ENCODE peak calls at places on chromosomes 6 and 20, in four cellular contexts. U is colonic mucosa, T is hepatocyte, V is SK-N-SH. Q is an unnamed sample. For H3K4me1 and H3K36me3, the result is how much of the 10 kb centered on the place peaks cover.

GRCh38 chr20:62642666-62643520 is 590 bp downstream of the SLCO4A1 start:
- DNase-seq in U (peak), T (no peak), V (peak), Q (peak)

GRCh38 chr6:106509420-106510089 is 119.7 kb downstream of the RTN4IP1 start:
- DNase-seq in U (no peak), T (no peak), V (peak), Q (no peak)

GRCh38 chr6:162123797-162124196 is 603.8 kb downstream of the PRKN start:
- DNase-seq in U (no peak), T (peak), V (peak), Q (no peak)

GRCh38 chr6:111972714-111973678 is 80.9 kb upstream of the CCN6 start:
- DNase-seq in U (no peak), T (peak), V (peak), Q (peak)

GRCh38 chr20:58344741-58345140 is 35.2 kb downstream of the RAB22A start:
- DNase-seq in U (no peak), T (no peak), V (no peak), Q (no peak)

GRCh38 chr6:27757307-27757706 is 154.9 kb downstream of the OR2B2 start:
- DNase-seq in U (peak), T (peak), V (no peak), Q (peak)

GRCh38 chr6:87791029-87791428 is 89.0 kb upstream of the AKIRIN2 start:
- DNase-seq in U (no peak), T (no peak), V (no peak), Q (no peak)

GRCh38 chr6:136696783-136697364 is 95.4 kb downstream of the MAP3K5 start:
- DNase-seq in U (no peak), T (no peak), V (no peak), Q (peak)

GRCh38 chr20:16860914-16861313 is 112.8 kb downstream of the OTOR start:
- DNase-seq in U (no peak), T (no peak), V (no peak), Q (no peak)

GRCh38 chr6:11295969-11296368 is 63.5 kb upstream of the NEDD9 start:
- DNase-seq in U (no peak), T (no peak), V (no peak), Q (no peak)

GRCh38 chr20:36812601-36813000 is 39.0 kb upstream of the DSN1 start:
- DNase-seq in U (no peak), T (no peak), V (no peak), Q (no peak)

GRCh38 chr6:225121-225721 is 67.1 kb upstream of the DUSP22 start:
- DNase-seq in U (no peak), T (no peak), V (no peak), Q (no peak)

GRCh38 chr20:21902391-21902790 is 196.9 kb downstream of the PAX1 start:
- DNase-seq in U (no peak), T (no peak), V (no peak), Q (no peak)

GRCh38 chr20:50625986-50626677 is 65.2 kb downstream of the RIPOR3 start:
- DNase-seq in U (peak), T (peak), V (peak), Q (peak)

GRCh38 chr6:154276810-154277577 is 79.6 kb downstream of the IPCEF1 start:
- DNase-seq in U (no peak), T (peak), V (peak), Q (no peak)

GRCh38 chr6:146650799-146651481 is 52.2 kb downstream of the ADGB start:
- DNase-seq in U (no peak), T (no peak), V (peak), Q (no peak)

GRCh38 chr6:44446626-44447297 is 59.3 kb downstream of the CDC5L start:
- DNase-seq in U (no peak), T (no peak), V (no peak), Q (no peak)

GRCh38 chr6:127637830-127638229 is 60.9 kb downstream of the C6orf58 start:
- DNase-seq in U (no peak), T (no peak), V (no peak), Q (no peak)

GRCh38 chr20:440636-441035 is 21.7 kb downstream of the TBC1D20 start:
- DNase-seq in U (no peak), T (no peak), V (no peak), Q (no peak)

GRCh38 chr6:6002005-6002808 is 4.5 kb downstream of the NRN1 start:
- DNase-seq in U (no peak), T (no peak), V (no peak), Q (no peak)

GRCh38 chr6:115870464-115870863 is 190.2 kb downstream of the FRK start:
- DNase-seq in U (no peak), T (no peak), V (no peak), Q (no peak)

GRCh38 chr6:151436814-151437213 is 15.1 kb downstream of the RMND1 start:
- DNase-seq in U (no peak), T (no peak), V (no peak), Q (no peak)

GRCh38 chr6:68778356-68779020 is 143.4 kb downstream of the ADGRB3 start:
- DNase-seq in U (no peak), T (peak), V (peak), Q (no peak)

GRCh38 chr6:100467144-100468012 is 2.7 kb upstream of the SIM1 start:
- DNase-seq in U (no peak), T (no peak), V (no peak), Q (no peak)

GRCh38 chr6:130675072-130675471 is 152.1 kb upstream of the SMLR1 start:
- DNase-seq in U (no peak), T (no peak), V (no peak), Q (no peak)

GRCh38 chr6:133991096-133991593 is 38.1 kb downstream of the TBPL1 start:
- DNase-seq in U (no peak), T (no peak), V (no peak), Q (no peak)

GRCh38 chr20:62122659-62123449 is 579 bp downstream of the LSM14B start:
- DNase-seq in U (peak), T (peak), V (peak), Q (peak)

GRCh38 chr6:149500085-149500484 is 15.3 kb upstream of the ZC3H12D start:
- DNase-seq in U (no peak), T (no peak), V (no peak), Q (no peak)

GRCh38 chr20:41587956-41588355 is 30.2 kb downstream of the CHD6 start:
- DNase-seq in U (no peak), T (no peak), V (no peak), Q (no peak)

GRCh38 chr6:154520280-154520679 is 9.8 kb upstream of the CNKSR3 start:
- DNase-seq in U (no peak), T (no peak), V (no peak), Q (peak)

GRCh38 chr6:109465772-109466171 is 10.2 kb upstream of the MICAL1 start:
- DNase-seq in U (no peak), T (no peak), V (no peak), Q (no peak)

GRCh38 chr6:74899416-74899815 is 306.4 kb downstream of the COL12A1 start:
- DNase-seq in U (no peak), T (no peak), V (no peak), Q (no peak)

GRCh38 chr6:44151348-44152108 is 7.1 kb upstream of the CAPN11 start:
- DNase-seq in U (peak), T (peak), V (peak), Q (no peak)

GRCh38 chr6:18514180-18514579 is 127.0 kb downstream of the RNF144B start:
- DNase-seq in U (no peak), T (no peak), V (no peak), Q (no peak)

GRCh38 chr20:53074811-53075314 is 102.7 kb downstream of the TSHZ2 start:
- DNase-seq in U (no peak), T (no peak), V (no peak), Q (no peak)

GRCh38 chr6:169905041-169905807 is 153.8 kb downstream of the ERMARD start:
- DNase-seq in U (peak), T (peak), V (no peak), Q (no peak)

GRCh38 chr6:132763269-132763668 is 5.6 kb upstream of the VNN2 start:
- DNase-seq in U (peak), T (no peak), V (no peak), Q (no peak)

GRCh38 chr6:132758689-132759088 is 985 bp upstream of the VNN2 start:
- DNase-seq in U (no peak), T (no peak), V (no peak), Q (no peak)

GRCh38 chr6:132765560-132765959 is 7.9 kb upstream of the VNN2 start:
- DNase-seq in U (no peak), T (no peak), V (no peak), Q (no peak)

GRCh38 chr6:132764370-132764769 is 6.7 kb upstream of the VNN2 start:
- DNase-seq in U (no peak), T (peak), V (no peak), Q (no peak)

DNA sequence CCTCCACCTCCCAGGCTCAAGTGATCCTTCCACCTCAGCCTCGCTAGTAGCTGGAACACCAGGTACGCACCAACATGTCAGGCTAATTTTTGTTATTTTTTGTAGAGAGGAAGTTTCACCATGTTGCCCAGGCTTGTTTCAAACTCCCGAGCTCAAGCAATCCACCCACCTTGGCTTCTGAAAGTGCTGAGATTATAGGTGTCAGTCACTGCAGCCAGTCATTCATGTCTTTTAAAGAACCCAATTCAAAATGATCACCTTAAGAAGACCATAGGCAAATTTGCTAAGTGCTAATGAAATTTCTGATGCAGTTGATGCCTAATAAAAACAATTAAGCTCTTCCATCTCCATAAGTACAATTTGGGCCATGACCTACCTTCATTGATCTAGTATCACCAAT is 2.6 kb upstream of the VNN2 start:
- DNase-seq in U (no peak), T (no peak), V (no peak), Q (no peak)
- H3K4me1 ChIP-seq in U (under half), T (under half), V (under half), Q (under half)

GRCh38 chr20:45857114-45857835 is at the start of the genes ACOT8 and ZSWIM3:
- DNase-seq in U (peak), T (peak), V (peak), Q (peak)
- H3K4me3 ChIP-seq in U (peak), T (peak), V (peak), Q (peak)

DNA sequence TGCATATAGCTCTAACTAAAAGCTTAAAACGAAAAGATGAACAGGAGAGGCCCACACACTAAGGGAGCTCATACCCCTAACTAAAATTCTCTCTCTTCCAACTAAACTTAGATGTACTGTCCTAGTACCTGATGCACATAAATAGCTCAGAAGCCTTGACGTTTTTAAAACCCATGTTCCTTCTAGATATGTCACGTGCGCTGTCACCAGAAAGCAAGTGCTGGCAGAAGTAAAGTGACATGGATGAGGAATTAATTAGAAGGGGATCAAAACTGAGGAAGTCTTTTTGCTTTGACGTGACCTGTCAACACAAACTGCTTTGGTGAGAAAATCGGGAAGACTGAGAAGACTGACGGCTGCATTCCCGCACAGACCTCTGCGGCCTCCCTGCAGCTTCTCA is 142.5 kb downstream of the ZMYND8 start:
- DNase-seq in U (no peak), T (no peak), V (no peak), Q (no peak)
- H3K36me3 ChIP-seq in U (under half), T (under half), V (half or more), Q (under half)

DNA sequence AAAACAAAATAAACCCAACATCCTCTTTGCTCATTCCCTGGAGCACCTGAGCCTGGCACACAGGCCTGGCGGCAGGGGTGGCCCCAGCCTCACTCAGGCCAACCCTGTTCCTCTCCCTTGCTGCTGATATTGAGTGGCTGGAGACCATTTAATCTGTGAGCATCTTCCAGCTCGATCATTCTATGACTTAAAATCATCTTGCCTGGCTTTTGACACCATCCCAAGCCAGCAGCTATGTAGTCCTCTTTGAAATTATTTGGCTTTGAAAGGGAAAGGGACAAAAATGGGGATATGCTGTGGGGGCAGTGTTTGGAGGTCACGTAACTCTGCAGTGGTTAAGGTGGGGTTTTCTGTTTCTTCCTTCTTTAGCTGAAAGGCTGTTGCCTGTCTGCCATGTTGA is 22.8 kb downstream of the EZR start:
- DNase-seq in U (no peak), T (no peak), V (no peak), Q (no peak)
- H3K4me1 ChIP-seq in U (under half), T (under half), V (under half), Q (under half)

GRCh38 chr6:156885562-156885961 is 108.4 kb downstream of the ARID1B start:
- DNase-seq in U (no peak), T (no peak), V (no peak), Q (no peak)
- H3K4me3 ChIP-seq in U (no peak), T (no peak), V (no peak), Q (no peak)

GRCh38 chr6:7572213-7572943 is 17.6 kb upstream of the SNRNP48 start:
- DNase-seq in U (no peak), T (no peak), V (no peak), Q (no peak)

GRCh38 chr6:7566031-7566556 is 23.9 kb upstream of the SNRNP48 start:
- DNase-seq in U (no peak), T (no peak), V (no peak), Q (no peak)

GRCh38 chr6:7566617-7567173 is 23.3 kb upstream of the SNRNP48 start:
- DNase-seq in U (no peak), T (no peak), V (no peak), Q (no peak)

GRCh38 chr6:7568021-7568420 is 22.0 kb upstream of the SNRNP48 start:
- DNase-seq in U (no peak), T (no peak), V (no peak), Q (no peak)

DNA sequence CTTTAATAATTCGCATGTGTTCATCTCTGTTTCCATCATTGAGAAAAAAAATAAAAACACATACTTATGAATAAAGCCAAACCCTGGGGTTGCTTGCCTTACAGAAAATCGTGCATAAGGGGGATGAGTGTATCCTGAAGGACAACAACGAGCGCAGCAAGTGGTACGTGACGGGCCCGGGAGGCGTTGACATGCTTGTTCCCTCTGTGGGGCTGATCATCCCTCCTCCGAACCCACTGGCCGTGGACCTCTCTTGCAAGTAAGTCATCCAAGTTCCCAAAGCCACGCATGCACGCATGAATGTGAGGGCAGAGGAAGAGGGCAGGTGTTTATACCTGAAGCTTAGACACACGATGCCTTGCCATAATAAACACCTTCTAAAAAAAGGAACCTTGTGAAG is 20.9 kb upstream of the SNRNP48 start:
- DNase-seq in U (no peak), T (no peak), V (no peak), Q (no peak)
- H3K36me3 ChIP-seq in U (under half), T (under half), V (under half), Q (under half)

Q was measured in Caco-2.